ENCODE peak calls at places on chromosomes 1 and 21, in ten cellular contexts. One of them, this sample, is unnamed.

GRCh38 chr1:239682945-239683344 is 296.6 kb downstream of the CHRM3 start:
- DNase-seq in HepG2: no peak
- DNase-seq in body of pancreas: no peak
- DNase-seq in NCI-H1105: no peak
- DNase-seq in HEK293T: no peak
- DNase-seq in lung: no peak
- DNase-seq in ELR: peak
- DNase-seq in neural progenitor cell: peak
- DNase-seq in spleen: no peak
- DNase-seq in tibial artery: no peak
- DNase-seq in this sample: no peak

GRCh38 chr21:41778974-41779600 is 12.2 kb upstream of the RIPK4 start:
- DNase-seq in HepG2: peak
- DNase-seq in neural progenitor cell: peak
- DNase-seq in body of pancreas: no peak
- DNase-seq in HEK293T: no peak
- DNase-seq in tibial artery: no peak
- DNase-seq in NCI-H1105: no peak
- DNase-seq in ELR: no peak
- DNase-seq in lung: no peak
- DNase-seq in spleen: no peak
- DNase-seq in this sample: peak

GRCh38 chr1:160353223-160353622 is 10.0 kb downstream of the NCSTN start:
- DNase-seq in HepG2: no peak
- DNase-seq in tibial artery: no peak
- DNase-seq in body of pancreas: no peak
- DNase-seq in spleen: no peak
- DNase-seq in neural progenitor cell: no peak
- DNase-seq in NCI-H1105: no peak
- DNase-seq in lung: no peak
- DNase-seq in ELR: no peak
- DNase-seq in HEK293T: no peak
- DNase-seq in this sample: no peak

GRCh38 chr21:16040601-16041000 is 310.8 kb downstream of the USP25 start:
- DNase-seq in HEK293T: no peak
- DNase-seq in neural progenitor cell: no peak
- DNase-seq in body of pancreas: no peak
- DNase-seq in NCI-H1105: no peak
- DNase-seq in spleen: no peak
- DNase-seq in HepG2: peak
- DNase-seq in lung: no peak
- DNase-seq in ELR: peak
- DNase-seq in tibial artery: no peak
- DNase-seq in this sample: no peak

GRCh38 chr1:91645031-91645430 is 144.4 kb downstream of the CDC7 start:
- DNase-seq in lung: no peak
- DNase-seq in HEK293T: no peak
- DNase-seq in body of pancreas: no peak
- DNase-seq in HepG2: no peak
- DNase-seq in NCI-H1105: no peak
- DNase-seq in spleen: no peak
- DNase-seq in neural progenitor cell: peak
- DNase-seq in ELR: no peak
- DNase-seq in tibial artery: no peak
- DNase-seq in this sample: peak

GRCh38 chr1:61839702-61840101 is 97.4 kb downstream of the PATJ start:
- DNase-seq in body of pancreas: no peak
- DNase-seq in tibial artery: no peak
- DNase-seq in HepG2: no peak
- DNase-seq in spleen: no peak
- DNase-seq in neural progenitor cell: no peak
- DNase-seq in ELR: peak
- DNase-seq in HEK293T: no peak
- DNase-seq in NCI-H1105: no peak
- DNase-seq in lung: no peak
- DNase-seq in this sample: no peak

GRCh38 chr1:19325958-19326747 is 14.0 kb downstream of the SLC66A1 start:
- DNase-seq in tibial artery: no peak
- DNase-seq in ELR: no peak
- DNase-seq in NCI-H1105: no peak
- DNase-seq in neural progenitor cell: no peak
- DNase-seq in spleen: no peak
- DNase-seq in HEK293T: no peak
- DNase-seq in HepG2: no peak
- DNase-seq in body of pancreas: no peak
- DNase-seq in lung: no peak
- DNase-seq in this sample: no peak

GRCh38 chr1:20212099-20212684 is 25.9 kb upstream of the PLA2G2C start:
- DNase-seq in body of pancreas: no peak
- DNase-seq in HepG2: no peak
- DNase-seq in neural progenitor cell: no peak
- DNase-seq in lung: no peak
- DNase-seq in spleen: no peak
- DNase-seq in ELR: no peak
- DNase-seq in tibial artery: no peak
- DNase-seq in NCI-H1105: no peak
- DNase-seq in HEK293T: no peak
- DNase-seq in this sample: no peak

GRCh38 chr1:8351693-8352470 is 34.0 kb downstream of the SLC45A1 start:
- DNase-seq in HEK293T: peak
- DNase-seq in neural progenitor cell: peak
- DNase-seq in NCI-H1105: no peak
- DNase-seq in body of pancreas: no peak
- DNase-seq in lung: no peak
- DNase-seq in tibial artery: peak
- DNase-seq in spleen: no peak
- DNase-seq in HepG2: peak
- DNase-seq in ELR: peak
- DNase-seq in this sample: peak

This sample was measured in endodermal cell.